ENCODE peak calls at places on chromosomes 12 and 14, in four cellular contexts. U is spleen, J is HCT116, T is heart left ventricle. X is an unnamed sample.

GRCh38 chr12:120725659-120726509 is at the start of gene ACADS:
- DNase-seq in U (peak), T (peak), J (peak), X (peak)

GRCh38 chr12:2959194-2959507 is at the start of gene TEAD4:
- DNase-seq in J (peak), U (no peak), T (peak), X (no peak)

GRCh38 chr12:100793182-100793581 is 1.4 kb upstream of the ANO4 start:
- DNase-seq in J (peak), U (no peak), T (no peak), X (no peak)

GRCh38 chr12:130506844-130507243 is 169.2 kb downstream of the PIWIL1 start:
- DNase-seq in U (no peak), J (no peak), T (no peak), X (no peak)

GRCh38 chr14:54711312-54711711 is 144.4 kb downstream of the SAMD4A start:
- DNase-seq in U (no peak), J (no peak), T (no peak), X (no peak)

GRCh38 chr12:67645571-67645970 is 3.0 kb upstream of the DYRK2 start:
- DNase-seq in J (no peak), U (no peak), T (no peak), X (no peak)

GRCh38 chr14:53217283-53217994 is 64.3 kb upstream of the DDHD1 start:
- DNase-seq in U (peak), T (peak), J (peak), X (peak)

GRCh38 chr12:106062693-106063092 is 76.1 kb downstream of the NUAK1 start:
- DNase-seq in T (no peak), J (no peak), U (no peak), X (no peak)

GRCh38 chr12:70044170-70044569 is 199.1 kb upstream of the CNOT2 start:
- DNase-seq in T (no peak), U (no peak), J (no peak), X (no peak)

GRCh38 chr12:128940974-128941373 is 87.7 kb downstream of the GLT1D1 start:
- DNase-seq in T (no peak), U (no peak), J (no peak), X (no peak)

GRCh38 chr14:33592298-33592697 is 358.6 kb downstream of the EGLN3 start:
- DNase-seq in U (no peak), J (no peak), T (no peak), X (no peak)

GRCh38 chr14:93965287-93965821 is 11.0 kb downstream of the ASB2 start:
- DNase-seq in T (no peak), U (no peak), J (no peak), X (no peak)

GRCh38 chr14:55731881-55732498 is 152.0 kb downstream of the KTN1 start:
- DNase-seq in T (no peak), J (peak), U (no peak), X (peak)

GRCh38 chr12:55724226-55724939 is 4.2 kb downstream of the RDH5 start:
- DNase-seq in U (peak), T (no peak), J (no peak), X (peak)

GRCh38 chr14:71103662-71104484 is 196.6 kb downstream of the PCNX1 start:
- DNase-seq in T (no peak), U (no peak), J (peak), X (no peak)

GRCh38 chr12:111126331-111126730 is 206.0 kb upstream of the MYL2 start:
- DNase-seq in J (no peak), U (no peak), T (no peak), X (no peak)

GRCh38 chr14:65618996-65619395 is 206.5 kb downstream of the FUT8 start:
- DNase-seq in J (no peak), U (no peak), T (no peak), X (no peak)

GRCh38 chr14:29749327-29749726 is 178.3 kb downstream of the PRKD1 start:
- DNase-seq in J (no peak), U (no peak), T (no peak), X (no peak)

GRCh38 chr12:106585862-106586534 is 3.2 kb downstream of the RFX4 start:
- DNase-seq in T (no peak), J (no peak), U (no peak), X (no peak)

GRCh38 chr12:27707216-27707615 is 3.4 kb upstream of the MRPS35 start:
- DNase-seq in J (no peak), U (no peak), T (no peak), X (no peak)

GRCh38 chr14:63478024-63478423 is 65.2 kb downstream of the PPP2R5E start:
- DNase-seq in J (no peak), U (no peak), T (no peak), X (no peak)

GRCh38 chr14:90518075-90518940 is 121.5 kb downstream of the CALM1 start:
- DNase-seq in J (no peak), T (no peak), U (no peak), X (no peak)

GRCh38 chr14:104680806-104681688 is 8.4 kb upstream of the INF2 start:
- DNase-seq in J (no peak), U (peak), T (peak), X (peak)

GRCh38 chr12:95003921-95004272 is 400 bp upstream of the NDUFA12 start:
- DNase-seq in T (no peak), J (no peak), U (no peak), X (no peak)

GRCh38 chr12:52720487-52720886 is 17.2 kb upstream of the KRT77 start:
- DNase-seq in T (no peak), J (no peak), U (no peak), X (no peak)

GRCh38 chr12:131642101-131642540 is 68.8 kb upstream of the SFSWAP start:
- DNase-seq in J (peak), U (no peak), T (no peak), X (no peak)

GRCh38 chr12:124874188-124874587 is 10.5 kb upstream of the SCARB1 start:
- DNase-seq in U (no peak), J (no peak), T (no peak), X (no peak)

GRCh38 chr14:95770777-95771176 is 56.9 kb upstream of the TCL1A start:
- DNase-seq in J (no peak), T (no peak), U (no peak), X (no peak)

GRCh38 chr12:16608346-16608745 is 2.4 kb upstream of the LMO3 start:
- DNase-seq in U (no peak), T (no peak), J (no peak), X (no peak)

GRCh38 chr12:16606936-16607335 is 974 bp upstream of the LMO3 start:
- DNase-seq in U (no peak), J (no peak), T (no peak), X (no peak)

GRCh38 chr12:16609140-16609539 is 3.2 kb upstream of the LMO3 start:
- DNase-seq in T (no peak), U (no peak), J (no peak), X (no peak)

GRCh38 chr12:16606201-16606849 is 363 bp upstream of the LMO3 start:
- DNase-seq in T (no peak), J (no peak), U (no peak), X (no peak)

GRCh38 chr12:16607895-16608294 is 1.9 kb upstream of the LMO3 start:
- DNase-seq in T (no peak), U (no peak), J (no peak), X (no peak)
- H3K27ac ChIP-seq in T (peak), U (no peak), J (no peak), X (no peak)

GRCh38 chr14:75279739-75280447 is 1.3 kb downstream of the FOS start:
- DNase-seq in U (peak), T (no peak), J (no peak), X (no peak)
- TF ChIP-seq POLR2A in U (no peak), T (no peak), J (no peak), X (no peak)

GRCh38 chr12:104285740-104286537 is 17.6 kb upstream of the EID3 start:
- DNase-seq in T (no peak), U (no peak), J (peak), X (no peak)
- H3K4me3 ChIP-seq in T (peak), U (peak), J (peak), X (peak)

DNA sequence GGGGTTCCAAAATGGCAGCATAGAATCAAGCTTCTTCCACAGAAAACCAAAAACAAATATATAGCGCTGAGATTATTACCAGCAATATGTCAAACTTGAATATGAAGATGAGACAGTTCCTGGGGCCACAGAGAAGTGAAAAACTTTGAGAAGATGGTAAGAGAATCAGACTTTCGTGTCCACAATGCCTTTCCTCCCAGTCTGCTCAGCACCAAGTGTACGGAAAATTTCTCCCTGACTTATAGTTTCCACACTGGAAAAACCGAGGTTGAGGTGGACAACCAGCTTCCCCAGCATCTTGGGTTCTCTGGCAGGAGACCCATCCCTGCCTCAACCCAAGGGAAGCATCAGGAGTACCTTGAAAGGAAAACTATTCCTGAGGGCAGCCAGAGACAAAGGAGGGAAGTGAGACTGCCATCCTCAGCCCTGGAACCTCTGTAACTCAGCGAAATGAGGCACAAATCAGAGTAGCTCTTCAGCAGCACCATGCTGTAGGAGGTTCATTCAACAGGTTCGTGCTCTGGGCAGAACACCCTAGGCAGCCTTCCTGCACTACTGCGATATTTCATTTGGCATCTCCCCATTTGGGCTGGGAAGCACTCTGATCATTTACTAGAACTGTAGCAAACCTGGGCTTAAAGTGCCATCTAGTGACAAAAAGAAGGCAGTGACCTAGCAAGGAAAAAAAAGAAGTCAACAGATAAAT is 52.4 kb upstream of the CAPRIN2 start:
- DNase-seq in T (no peak), J (peak), U (no peak), X (no peak)
- H3K27ac ChIP-seq in T (no peak), J (no peak), U (no peak), X (no peak)